ENCODE peak calls at places on chromosomes 4 and X, in eight cellular contexts. P is hepatocyte; U is activated CD4-positive, alpha-beta T cell treated with anti-CD3 and anti-CD28 coated beads, Interleukin-2, amount 10 ng/mL, durations not matched to agents 7 days and 5 days; X is RPMI7951; F is G401; O is activated naive CD4-positive, alpha-beta T cell treated with anti-CD3 and anti-CD28 coated beads, Interleukin-2, amount 10 ng/mL, durations not matched to agents 7 days and 5 days; K is WERI-Rb-1; I is mucosa of gallbladder. N is an unnamed sample.
A peak's percentile ranks its signal among the peaks of the same experiment; 100 is the strongest.

GRCh38 chrX:48487362-48487785 is 11.4 kb downstream of the FTSJ1 start:
- DNase-seq in O (no peak), I (no peak), U (no peak), F (no peak), K (no peak), X (peak; percentile 99), P (no peak), N (no peak)

GRCh38 chr4:6092131-6092530 is 73.9 kb upstream of the C4orf50 start:
- DNase-seq in X (no peak), I (no peak), O (no peak), K (no peak), U (no peak), F (no peak), P (no peak), N (no peak)

GRCh38 chr4:173680278-173680677 is 150.2 kb upstream of the HAND2 start:
- DNase-seq in O (no peak), F (no peak), P (no peak), X (no peak), I (no peak), U (no peak), K (no peak), N (no peak)

GRCh38 chr4:145279122-145279960 is 99.0 kb upstream of the OTUD4 start:
- DNase-seq in F (no peak), O (no peak), I (no peak), K (peak; percentile 36), U (no peak), P (no peak), X (peak; percentile 65), N (no peak)

GRCh38 chrX:1281511-1281910 is 12.9 kb downstream of the CSF2RA start:
- DNase-seq in K (no peak), X (peak; percentile 60), P (no peak), I (no peak), O (no peak), U (no peak), F (no peak), N (no peak)

GRCh38 chr4:135201081-135201480 is 999.5 kb upstream of the PABPC4L start:
- DNase-seq in F (no peak), I (no peak), U (no peak), K (no peak), P (no peak), O (no peak), X (no peak), N (no peak)

GRCh38 chr4:148692242-148692641 is 250.0 kb upstream of the NR3C2 start:
- DNase-seq in K (no peak), P (no peak), I (no peak), X (no peak), O (no peak), U (no peak), F (no peak), N (no peak)

GRCh38 chr4:130165381-130165780 is 1069.4 kb downstream of the C4orf33 start:
- DNase-seq in I (no peak), K (no peak), P (no peak), U (no peak), X (no peak), F (no peak), O (no peak), N (no peak)

GRCh38 chrX:150148749-150149672 is 210.7 kb upstream of the EOLA2 start:
- DNase-seq in I (no peak), F (no peak), X (peak; percentile 66), U (no peak), O (no peak), K (no peak), P (no peak), N (no peak)

GRCh38 chrX:70454441-70455365 is 10.1 kb downstream of the DLG3 start:
- DNase-seq in O (peak; percentile 84), K (peak; percentile 93), F (peak; percentile 76), U (peak; percentile 74), X (peak; percentile 45), I (peak; percentile 79), P (peak; percentile 89), N (peak; percentile 77)

GRCh38 chr4:23966720-23967119 is 76.9 kb upstream of the PPARGC1A start:
- DNase-seq in O (no peak), K (peak; percentile 16), I (no peak), X (no peak), F (no peak), U (no peak), P (no peak), N (no peak)

GRCh38 chr4:85717366-85717765 is 242.4 kb downstream of the ARHGAP24 start:
- DNase-seq in O (no peak), F (no peak), X (peak; percentile 79), P (no peak), I (no peak), U (no peak), K (no peak), N (no peak)

GRCh38 chr4:7335363-7336066 is 99.2 kb downstream of the PSAPL1 start:
- DNase-seq in F (no peak), P (peak; percentile 54), U (peak; percentile 63), O (peak; percentile 75), K (peak; percentile 91), I (no peak), X (no peak), N (peak; percentile 52)

GRCh38 chrX:97547873-97548578 is 664.3 kb downstream of the RPA4 start:
- DNase-seq in U (no peak), X (peak; percentile 60), O (no peak), I (no peak), K (no peak), P (peak; percentile 29), F (no peak), N (no peak)

GRCh38 chr4:159229164-159229563 is 126.3 kb downstream of the RAPGEF2 start:
- DNase-seq in O (no peak), F (no peak), P (peak; percentile 68), I (no peak), X (peak; percentile 66), K (no peak), U (no peak), N (no peak)

GRCh38 chr4:95215991-95216605 is 332.7 kb downstream of the UNC5C start:
- DNase-seq in O (no peak), K (no peak), X (no peak), U (no peak), F (no peak), I (no peak), P (no peak), N (no peak)

GRCh38 chrX:73182502-73183114 is 32.0 kb downstream of the NAP1L2 start:
- DNase-seq in K (no peak), U (no peak), F (no peak), O (no peak), I (no peak), X (no peak), P (no peak), N (no peak)